ENCODE peak calls at places on chromosomes 16 and 17, in nine cellular contexts. N is tibial artery; X is SK-N-SH; F is HT1080; H is NCI-H2171; Z is activated CD4-positive, alpha-beta memory T cell treated with anti-CD3 and anti-CD28 coated beads for 36 hours; O is NCI-H526; P is nucleus accumbens; B is stromal cell of bone marrow. E is an unnamed sample.

GRCh38 chr17:8057691-8058114 is 18.8 kb downstream of the ALOX15B start:
- DNase-seq in N (peak; percentile 61), X (peak; percentile 80), F (peak; percentile 80), H (peak; percentile 64), Z (peak; percentile 46), O (peak; percentile 40), P (no peak), B (peak; percentile 55), E (no peak)

GRCh38 chr16:86099326-86099725 is 200.4 kb downstream of the IRF8 start:
- DNase-seq in N (no peak), X (no peak), F (no peak), H (no peak), Z (no peak), O (no peak), P (no peak), B (no peak), E (no peak)

GRCh38 chr16:72853575-72853974 is 194.4 kb downstream of the ZFHX3 start:
- DNase-seq in N (no peak), X (no peak), F (no peak), H (no peak), Z (no peak), O (no peak), P (no peak), B (no peak), E (no peak)

GRCh38 chr16:89411335-89411850 is 79.0 kb downstream of the ANKRD11 start:
- DNase-seq in N (no peak), X (no peak), F (no peak), H (no peak), Z (no peak), O (no peak), P (no peak), B (no peak), E (no peak)

GRCh38 chr16:47887496-47887895 is 268.3 kb downstream of the ABCC12 start:
- DNase-seq in N (no peak), X (no peak), F (peak; percentile 63), H (no peak), Z (no peak), O (peak; percentile 75), P (no peak), B (no peak), E (no peak)

GRCh38 chr16:84502075-84502474 is 2.4 kb downstream of the MEAK7 start:
- DNase-seq in N (no peak), X (no peak), F (no peak), H (no peak), Z (no peak), O (no peak), P (no peak), B (no peak), E (no peak)

GRCh38 chr17:33642002-33642401 is 348.9 kb upstream of the ASIC2 start:
- DNase-seq in N (no peak), X (peak; percentile 16), F (no peak), H (no peak), Z (no peak), O (no peak), P (no peak), B (no peak), E (no peak)

GRCh38 chr16:84689126-84689525 is 10.7 kb upstream of the USP10 start:
- DNase-seq in N (no peak), X (no peak), F (peak; percentile 68), H (no peak), Z (no peak), O (no peak), P (no peak), B (peak; percentile 83), E (no peak)

GRCh38 chr17:46950997-46951621 is 27.9 kb downstream of the RPRML start:
- DNase-seq in N (no peak), X (no peak), F (no peak), H (peak; percentile 42), Z (no peak), O (no peak), P (no peak), B (no peak), E (peak; percentile 57)